ENCODE peak calls at places on chromosomes 2 and 18, in four cellular contexts. S is activated CD8-positive, alpha-beta T cell treated with anti-CD3 and anti-CD28 coated beads for 36 hours; B is ovary; E is NCI-H774. G is an unnamed sample.

GRCh38 chr2:133377021-133377481 is 191.2 kb downstream of the NCKAP5 start:
- DNase-seq in S (no peak), B (no peak), E (no peak), G (no peak)

GRCh38 chr2:237449193-237449797 is 35.3 kb upstream of the COL6A3 start:
- DNase-seq in S (no peak), B (no peak), E (no peak), G (no peak)

GRCh38 chr2:10355471-10356458 is 53.1 kb downstream of the HPCAL1 start:
- DNase-seq in S (no peak), B (no peak), E (no peak), G (no peak)

GRCh38 chr2:74238879-74239278 is 40.5 kb downstream of the MTHFD2 start:
- DNase-seq in S (no peak), B (no peak), E (no peak), G (no peak)

GRCh38 chr2:8239402-8240127 is 442.3 kb upstream of the ID2 start:
- DNase-seq in S (peak; percentile 72), B (no peak), E (no peak), G (peak; percentile 72)

GRCh38 chr2:73963385-73964120 is 21.2 kb upstream of the TET3 start:
- DNase-seq in S (peak; percentile 73), B (no peak), E (no peak), G (no peak)

GRCh38 chr2:146615778-146616177 is 1229.1 kb upstream of the ACVR2A start:
- DNase-seq in S (no peak), B (no peak), E (peak; percentile 33), G (no peak)

GRCh38 chr2:189151897-189152296 is 27.7 kb downstream of the COL5A2 start:
- DNase-seq in S (no peak), B (no peak), E (no peak), G (no peak)

GRCh38 chr2:95272299-95272751 is 1.9 kb upstream of the PROM2 start:
- DNase-seq in S (no peak), B (no peak), E (no peak), G (no peak)

GRCh38 chr2:127414855-127415592 is 3.2 kb upstream of the PROC start:
- DNase-seq in S (no peak), B (no peak), E (no peak), G (no peak)

GRCh38 chr2:66446178-66446860 is 11.4 kb downstream of the MEIS1 start:
- DNase-seq in S (no peak), B (peak; percentile 52), E (no peak), G (peak; percentile 74)

GRCh38 chr2:176088048-176088936 is 4.2 kb upstream of the HOXD13 start:
- DNase-seq in S (no peak), B (no peak), E (peak; percentile 54), G (peak; percentile 88)

GRCh38 chr18:36181386-36181785 is 5.9 kb upstream of the MOCOS start:
- DNase-seq in S (no peak), B (no peak), E (no peak), G (peak; percentile 56)

GRCh38 chr18:59719533-59720325 is 22.5 kb upstream of the CCBE1 start:
- DNase-seq in S (no peak), B (no peak), E (no peak), G (no peak)

GRCh38 chr2:172428841-172429173 is 1.4 kb downstream of the ITGA6 start:
- DNase-seq in S (no peak), B (no peak), E (no peak), G (peak; percentile 45)

GRCh38 chr2:238053195-238053776 is 7.5 kb upstream of the SCLY start:
- DNase-seq in S (no peak), B (no peak), E (no peak), G (no peak)

GRCh38 chr2:10507106-10507505 is 59.0 kb upstream of the ODC1 start:
- DNase-seq in S (no peak), B (no peak), E (no peak), G (no peak)

GRCh38 chr18:39594206-39594605 is 2028.6 kb upstream of the CELF4 start:
- DNase-seq in S (no peak), B (no peak), E (no peak), G (no peak)

GRCh38 chr2:75375646-75376582 is 176.6 kb upstream of the TACR1 start:
- DNase-seq in S (no peak), B (no peak), E (no peak), G (no peak)

GRCh38 chr18:35983818-35984217 is 11.3 kb downstream of the RMP24 start:
- DNase-seq in S (no peak), B (no peak), E (no peak), G (no peak)